ENCODE peak calls at places on chromosomes 16 and 17, in five cellular contexts. One of them, this sample, is unnamed.

GRCh38 chr17:47802341-47803022 is 19.1 kb downstream of the OSBPL7 start:
- DNase-seq in fibroblast of mammary gland: peak; percentile 54
- DNase-seq in neural crest cell: peak; percentile 27
- DNase-seq in nephron progenitor cell: peak; percentile 45
- DNase-seq in coronary artery: peak; percentile 60
- DNase-seq in this sample: peak; percentile 84

GRCh38 chr17:60086822-60087591 is 8.3 kb upstream of the HEATR6 start:
- DNase-seq in fibroblast of mammary gland: peak; percentile 59
- DNase-seq in neural crest cell: no peak
- DNase-seq in nephron progenitor cell: no peak
- DNase-seq in coronary artery: no peak
- DNase-seq in this sample: no peak

GRCh38 chr17:65158081-65158480 is 20.9 kb downstream of the RGS9 start:
- DNase-seq in fibroblast of mammary gland: peak; percentile 7
- DNase-seq in neural crest cell: no peak
- DNase-seq in nephron progenitor cell: no peak
- DNase-seq in coronary artery: no peak
- DNase-seq in this sample: no peak

GRCh38 chr17:48577946-48578615 is at the start of gene HOXB4:
- DNase-seq in fibroblast of mammary gland: peak; percentile 77
- DNase-seq in neural crest cell: peak; percentile 51
- DNase-seq in nephron progenitor cell: peak; percentile 80
- DNase-seq in coronary artery: no peak
- DNase-seq in this sample: peak; percentile 76

GRCh38 chr17:62627904-62628603 is 584 bp downstream of the MRC2 start:
- DNase-seq in fibroblast of mammary gland: peak; percentile 80
- DNase-seq in neural crest cell: no peak
- DNase-seq in nephron progenitor cell: peak; percentile 62
- DNase-seq in coronary artery: peak; percentile 84
- DNase-seq in this sample: peak; percentile 54

GRCh38 chr16:57341441-57342303 is 16.9 kb upstream of the CCL22 start:
- DNase-seq in fibroblast of mammary gland: peak; percentile 96
- DNase-seq in neural crest cell: no peak
- DNase-seq in nephron progenitor cell: no peak
- DNase-seq in coronary artery: no peak
- DNase-seq in this sample: no peak

GRCh38 chr16:15548482-15548891 is 94.5 kb downstream of the MARF1 start:
- DNase-seq in fibroblast of mammary gland: no peak
- DNase-seq in neural crest cell: no peak
- DNase-seq in nephron progenitor cell: no peak
- DNase-seq in coronary artery: no peak
- DNase-seq in this sample: no peak

GRCh38 chr17:80862341-80862969 is 129.2 kb upstream of the CHMP6 start:
- DNase-seq in fibroblast of mammary gland: no peak
- DNase-seq in neural crest cell: no peak
- DNase-seq in nephron progenitor cell: no peak
- DNase-seq in coronary artery: no peak
- DNase-seq in this sample: no peak

GRCh38 chr16:13070268-13070667 is 168.9 kb downstream of the SHISA9 start:
- DNase-seq in fibroblast of mammary gland: no peak
- DNase-seq in neural crest cell: no peak
- DNase-seq in nephron progenitor cell: peak; percentile 21
- DNase-seq in coronary artery: no peak
- DNase-seq in this sample: no peak

GRCh38 chr17:50093807-50094206 is 1.3 kb upstream of the PDK2 start:
- DNase-seq in fibroblast of mammary gland: no peak
- DNase-seq in neural crest cell: no peak
- DNase-seq in nephron progenitor cell: no peak
- DNase-seq in coronary artery: no peak
- DNase-seq in this sample: no peak

GRCh38 chr17:1231456-1231855 is 38.8 kb upstream of the BHLHA9 start:
- DNase-seq in fibroblast of mammary gland: peak; percentile 45
- DNase-seq in neural crest cell: no peak
- DNase-seq in nephron progenitor cell: no peak
- DNase-seq in coronary artery: no peak
- DNase-seq in this sample: no peak

GRCh38 chr17:64940055-64940454 is 20.8 kb upstream of the LRRC37A3 start:
- DNase-seq in fibroblast of mammary gland: no peak
- DNase-seq in neural crest cell: no peak
- DNase-seq in nephron progenitor cell: no peak
- DNase-seq in coronary artery: no peak
- DNase-seq in this sample: no peak

GRCh38 chr17:66567234-66568170 is 265.1 kb downstream of the PRKCA start:
- DNase-seq in fibroblast of mammary gland: peak; percentile 82
- DNase-seq in neural crest cell: peak; percentile 73
- DNase-seq in nephron progenitor cell: peak; percentile 82
- DNase-seq in coronary artery: no peak
- DNase-seq in this sample: peak; percentile 71

GRCh38 chr17:72421128-72422092 is 300.6 kb downstream of the SOX9 start:
- DNase-seq in fibroblast of mammary gland: peak; percentile 96
- DNase-seq in neural crest cell: no peak
- DNase-seq in nephron progenitor cell: no peak
- DNase-seq in coronary artery: no peak
- DNase-seq in this sample: peak; percentile 81

GRCh38 chr17:48497103-48497502 is 33.7 kb downstream of the HOXB1 start:
- DNase-seq in fibroblast of mammary gland: peak; percentile 72
- DNase-seq in neural crest cell: no peak
- DNase-seq in nephron progenitor cell: no peak
- DNase-seq in coronary artery: no peak
- DNase-seq in this sample: no peak

GRCh38 chr17:80859004-80859941 is 132.4 kb upstream of the CHMP6 start:
- DNase-seq in fibroblast of mammary gland: peak; percentile 97
- DNase-seq in neural crest cell: no peak
- DNase-seq in nephron progenitor cell: no peak
- DNase-seq in coronary artery: no peak
- DNase-seq in this sample: no peak

GRCh38 chr16:88303890-88304819 is 78.6 kb upstream of the ZNF469 start:
- DNase-seq in fibroblast of mammary gland: peak; percentile 95
- DNase-seq in neural crest cell: no peak
- DNase-seq in nephron progenitor cell: peak; percentile 45
- DNase-seq in coronary artery: peak; percentile 85
- DNase-seq in this sample: no peak

GRCh38 chr17:14731591-14731990 is 430.7 kb downstream of the HS3ST3B1 start:
- DNase-seq in fibroblast of mammary gland: no peak
- DNase-seq in neural crest cell: no peak
- DNase-seq in nephron progenitor cell: no peak
- DNase-seq in coronary artery: no peak
- DNase-seq in this sample: no peak

GRCh38 chr17:21530841-21531240 is 154.7 kb downstream of the KCNJ12 start:
- DNase-seq in fibroblast of mammary gland: no peak
- DNase-seq in neural crest cell: no peak
- DNase-seq in nephron progenitor cell: no peak
- DNase-seq in coronary artery: peak; percentile 50
- DNase-seq in this sample: no peak

GRCh38 chr17:82297280-82297803 is 20.1 kb downstream of the CD7 start:
- DNase-seq in fibroblast of mammary gland: peak; percentile 98
- DNase-seq in neural crest cell: no peak
- DNase-seq in nephron progenitor cell: no peak
- DNase-seq in coronary artery: peak; percentile 89
- DNase-seq in this sample: peak; percentile 75

GRCh38 chr16:7182510-7183109 is 150.0 kb upstream of the RBFOX1 start:
- DNase-seq in fibroblast of mammary gland: no peak
- DNase-seq in neural crest cell: peak; percentile 37
- DNase-seq in nephron progenitor cell: peak; percentile 67
- DNase-seq in coronary artery: no peak
- DNase-seq in this sample: no peak

GRCh38 chr16:9053006-9053601 is 38.3 kb upstream of the HAPSTR1 start:
- DNase-seq in fibroblast of mammary gland: peak; percentile 55
- DNase-seq in neural crest cell: peak; percentile 67
- DNase-seq in nephron progenitor cell: peak; percentile 78
- DNase-seq in coronary artery: peak; percentile 73
- DNase-seq in this sample: no peak

GRCh38 chr16:65572156-65572555 is 450.3 kb upstream of the CDH11 start:
- DNase-seq in fibroblast of mammary gland: peak; percentile 80
- DNase-seq in neural crest cell: no peak
- DNase-seq in nephron progenitor cell: no peak
- DNase-seq in coronary artery: no peak
- DNase-seq in this sample: no peak

GRCh38 chr16:75627856-75628255 is 4.8 kb upstream of the ADAT1 start:
- DNase-seq in fibroblast of mammary gland: no peak
- DNase-seq in neural crest cell: no peak
- DNase-seq in nephron progenitor cell: no peak
- DNase-seq in coronary artery: no peak
- DNase-seq in this sample: no peak

GRCh38 chr16:24748242-24748641 is 18.8 kb downstream of the TNRC6A start:
- DNase-seq in fibroblast of mammary gland: peak; percentile 97
- DNase-seq in neural crest cell: no peak
- DNase-seq in nephron progenitor cell: no peak
- DNase-seq in coronary artery: no peak
- DNase-seq in this sample: no peak

GRCh38 chr16:56684926-56685590 is 2.8 kb downstream of the MT1X start:
- DNase-seq in fibroblast of mammary gland: no peak
- DNase-seq in neural crest cell: no peak
- DNase-seq in nephron progenitor cell: no peak
- DNase-seq in coronary artery: no peak
- DNase-seq in this sample: no peak

GRCh38 chr16:51268237-51268636 is 117.2 kb upstream of the SALL1 start:
- DNase-seq in fibroblast of mammary gland: no peak
- DNase-seq in neural crest cell: no peak
- DNase-seq in nephron progenitor cell: no peak
- DNase-seq in coronary artery: peak; percentile 35
- DNase-seq in this sample: no peak

GRCh38 chr17:6912110-6913051 is 80.9 kb upstream of the TEKT1 start:
- DNase-seq in fibroblast of mammary gland: no peak
- DNase-seq in neural crest cell: no peak
- DNase-seq in nephron progenitor cell: no peak
- DNase-seq in coronary artery: no peak
- DNase-seq in this sample: no peak
- TF ChIP-seq CTCF in fibroblast of mammary gland: no peak
- TF ChIP-seq CTCF in neural crest cell: no peak
- TF ChIP-seq CTCF in nephron progenitor cell: no peak
- TF ChIP-seq CTCF in coronary artery: no peak
- TF ChIP-seq CTCF in this sample: no peak

GRCh38 chr17:39903158-39903884 is 15.1 kb downstream of the GSDMB start:
- DNase-seq in fibroblast of mammary gland: peak; percentile 78
- DNase-seq in neural crest cell: no peak
- DNase-seq in nephron progenitor cell: no peak
- DNase-seq in coronary artery: no peak
- DNase-seq in this sample: no peak
- TF ChIP-seq CTCF in fibroblast of mammary gland: no peak
- TF ChIP-seq CTCF in neural crest cell: no peak
- TF ChIP-seq CTCF in nephron progenitor cell: no peak
- TF ChIP-seq CTCF in coronary artery: no peak
- TF ChIP-seq CTCF in this sample: no peak

GRCh38 chr16:85238233-85238647 is 126.0 kb upstream of the CIBAR2 start:
- DNase-seq in fibroblast of mammary gland: peak; percentile 84
- DNase-seq in neural crest cell: no peak
- DNase-seq in nephron progenitor cell: peak; percentile 51
- DNase-seq in coronary artery: peak; percentile 86
- DNase-seq in this sample: no peak
- TF ChIP-seq CTCF in fibroblast of mammary gland: peak; percentile 8
- TF ChIP-seq CTCF in neural crest cell: no peak
- TF ChIP-seq CTCF in nephron progenitor cell: peak; percentile 13
- TF ChIP-seq CTCF in coronary artery: no peak
- TF ChIP-seq CTCF in this sample: no peak

DNA sequence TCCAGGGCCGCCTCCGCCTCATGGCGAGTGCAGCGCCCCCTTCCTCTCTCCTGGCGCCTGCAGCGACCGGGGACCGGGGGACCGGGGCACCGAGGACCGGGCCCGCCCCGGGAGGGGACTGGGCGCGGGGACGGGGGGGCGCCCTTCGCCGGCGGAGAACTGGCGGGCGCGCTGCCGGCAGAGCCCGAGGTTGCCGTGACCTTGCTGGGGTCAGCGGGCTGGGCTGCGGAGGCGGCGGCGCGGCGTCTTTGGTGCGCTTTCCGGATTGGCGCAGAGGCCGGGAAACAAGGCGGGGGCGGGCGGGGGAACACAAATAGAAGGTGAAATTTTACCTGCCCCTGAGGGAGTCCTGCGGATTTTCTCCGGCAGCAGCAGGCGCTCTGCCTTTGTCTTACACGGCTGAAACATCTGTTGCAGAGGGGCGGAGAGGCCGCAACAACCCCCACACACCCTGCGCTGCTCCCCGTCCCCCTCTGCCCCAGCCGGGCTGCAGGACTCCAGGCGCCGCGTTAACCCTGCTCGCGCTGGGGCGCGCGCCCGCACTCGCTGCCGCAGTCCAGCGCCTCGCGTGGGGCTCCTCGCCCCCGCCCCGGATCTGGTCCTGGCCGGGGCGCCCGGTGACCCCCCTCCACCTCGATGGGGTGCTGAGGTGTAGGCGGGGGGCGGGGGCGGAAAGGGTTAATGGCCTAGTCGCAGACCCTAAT is 53.5 kb downstream of the SREBF1 start:
- DNase-seq in fibroblast of mammary gland: peak; percentile 18
- DNase-seq in neural crest cell: peak; percentile 33
- DNase-seq in nephron progenitor cell: peak; percentile 83
- DNase-seq in coronary artery: no peak
- DNase-seq in this sample: peak; percentile 79
- TF ChIP-seq CTCF in fibroblast of mammary gland: no peak
- TF ChIP-seq CTCF in neural crest cell: peak; percentile 44
- TF ChIP-seq CTCF in nephron progenitor cell: no peak
- TF ChIP-seq CTCF in coronary artery: no peak
- TF ChIP-seq CTCF in this sample: peak; percentile 20

GRCh38 chr17:79608729-79609039 is 2.2 kb downstream of the RBFOX3 start:
- DNase-seq in fibroblast of mammary gland: no peak
- DNase-seq in neural crest cell: no peak
- DNase-seq in nephron progenitor cell: peak; percentile 15
- DNase-seq in coronary artery: no peak
- DNase-seq in this sample: no peak

GRCh38 chr17:79609175-79609589 is 1.7 kb downstream of the RBFOX3 start:
- DNase-seq in fibroblast of mammary gland: no peak
- DNase-seq in neural crest cell: no peak
- DNase-seq in nephron progenitor cell: peak; percentile 16
- DNase-seq in coronary artery: no peak
- DNase-seq in this sample: no peak

GRCh38 chr17:79609616-79610150 is 1.2 kb downstream of the RBFOX3 start:
- DNase-seq in fibroblast of mammary gland: no peak
- DNase-seq in neural crest cell: no peak
- DNase-seq in nephron progenitor cell: peak; percentile 32
- DNase-seq in coronary artery: no peak
- DNase-seq in this sample: no peak

GRCh38 chr17:79606487-79606886 is 4.4 kb downstream of the RBFOX3 start:
- DNase-seq in fibroblast of mammary gland: no peak
- DNase-seq in neural crest cell: no peak
- DNase-seq in nephron progenitor cell: no peak
- DNase-seq in coronary artery: no peak
- DNase-seq in this sample: no peak

GRCh38 chr17:79607941-79608728 is 2.7 kb downstream of the RBFOX3 start:
- DNase-seq in fibroblast of mammary gland: peak; percentile 5
- DNase-seq in neural crest cell: peak; percentile 50
- DNase-seq in nephron progenitor cell: peak; percentile 92
- DNase-seq in coronary artery: no peak
- DNase-seq in this sample: no peak
- TF ChIP-seq CTCF in fibroblast of mammary gland: no peak
- TF ChIP-seq CTCF in neural crest cell: no peak
- TF ChIP-seq CTCF in nephron progenitor cell: no peak
- TF ChIP-seq CTCF in coronary artery: no peak
- TF ChIP-seq CTCF in this sample: no peak

GRCh38 chr16:10536814-10537389 is 43.5 kb downstream of the EMP2 start:
- DNase-seq in fibroblast of mammary gland: no peak
- DNase-seq in neural crest cell: no peak
- DNase-seq in nephron progenitor cell: no peak
- DNase-seq in coronary artery: no peak
- DNase-seq in this sample: no peak
- TF ChIP-seq CTCF in fibroblast of mammary gland: no peak
- TF ChIP-seq CTCF in neural crest cell: no peak
- TF ChIP-seq CTCF in nephron progenitor cell: no peak
- TF ChIP-seq CTCF in coronary artery: no peak
- TF ChIP-seq CTCF in this sample: no peak

GRCh38 chr17:46193626-46194392 is 580 bp upstream of the KANSL1 start:
- DNase-seq in fibroblast of mammary gland: peak; percentile 91
- DNase-seq in neural crest cell: peak; percentile 88
- DNase-seq in nephron progenitor cell: peak; percentile 91
- DNase-seq in coronary artery: peak; percentile 96
- DNase-seq in this sample: peak; percentile 94
- TF ChIP-seq CTCF in fibroblast of mammary gland: no peak
- TF ChIP-seq CTCF in neural crest cell: peak; percentile 43
- TF ChIP-seq CTCF in nephron progenitor cell: no peak
- TF ChIP-seq CTCF in coronary artery: no peak
- TF ChIP-seq CTCF in this sample: no peak

GRCh38 chr17:55996826-55997225 is 156.4 kb upstream of the ANKFN1 start:
- DNase-seq in fibroblast of mammary gland: peak; percentile 10
- DNase-seq in neural crest cell: no peak
- DNase-seq in nephron progenitor cell: no peak
- DNase-seq in coronary artery: no peak
- DNase-seq in this sample: no peak
- TF ChIP-seq CTCF in fibroblast of mammary gland: peak; percentile 31
- TF ChIP-seq CTCF in neural crest cell: peak; percentile 29
- TF ChIP-seq CTCF in nephron progenitor cell: no peak
- TF ChIP-seq CTCF in coronary artery: no peak
- TF ChIP-seq CTCF in this sample: no peak